ENCODE peak calls at places on chromosomes 12 and 14, in six cellular contexts. L is T follicular helper cell; A is SW480; O is amniotic stem cell; R is stimulated activated CD4-positive, alpha-beta T cell treated with anti-CD3 and anti-CD28 coated beads, TNF-alpha, amount 100 ng/mL, for 4 hours; I is NCI-H2081. Z is an unnamed sample.

GRCh38 chr14:72902802-72903530 is 9.1 kb upstream of the DPF3 start:
- DNase-seq in L (no peak), A (no peak), O (no peak), R (no peak), I (no peak), Z (no peak)

GRCh38 chr12:54364413-54364812 is at the start of gene GPR84:
- DNase-seq in L (no peak), A (no peak), O (no peak), R (no peak), I (no peak), Z (no peak)

GRCh38 chr12:94706250-94706661 is 55.9 kb upstream of the TMCC3 start:
- DNase-seq in L (no peak), A (no peak), O (no peak), R (no peak), I (no peak), Z (no peak)

GRCh38 chr12:49287876-49288275 is 7.1 kb upstream of the PRPH start:
- DNase-seq in L (no peak), A (no peak), O (no peak), R (no peak), I (no peak), Z (peak; percentile 35)

GRCh38 chr12:95303476-95303875 is 85.9 kb downstream of the VEZT start:
- DNase-seq in L (no peak), A (no peak), O (no peak), R (no peak), I (no peak), Z (no peak)

GRCh38 chr14:51534623-51535022 is 117.1 kb upstream of the FRMD6 start:
- DNase-seq in L (no peak), A (peak; percentile 27), O (no peak), R (no peak), I (no peak), Z (no peak)

GRCh38 chr14:101604228-101604934 is 43.1 kb downstream of the DIO3 start:
- DNase-seq in L (no peak), A (no peak), O (no peak), R (no peak), I (no peak), Z (no peak)

GRCh38 chr12:68871899-68872298 is 61.1 kb downstream of the CPM start:
- DNase-seq in L (no peak), A (peak; percentile 10), O (no peak), R (no peak), I (no peak), Z (no peak)

GRCh38 chr12:83408841-83409240 is 722.1 kb downstream of the TMTC2 start:
- DNase-seq in L (no peak), A (no peak), O (no peak), R (no peak), I (no peak), Z (no peak)